ENCODE peak calls at places on chromosomes 3 and 15, in four cellular contexts. P is uterus, H is caudate nucleus, E is tibial artery. A is an unnamed sample.

GRCh38 chr3:116863842-116864626 is 154.5 kb downstream of the TUSC7 start:
- DNase-seq in H (peak), E (no peak), P (no peak), A (peak)

GRCh38 chr3:182606905-182607504 is 186.3 kb upstream of the ATP11B start:
- DNase-seq in H (no peak), E (no peak), P (no peak), A (no peak)

GRCh38 chr3:33074217-33075067 is 22.5 kb downstream of the GLB1 start:
- DNase-seq in P (no peak), H (peak), E (peak), A (peak)

GRCh38 chr15:91128028-91128427 is 28.0 kb downstream of the SV2B start:
- DNase-seq in P (no peak), H (peak), E (no peak), A (no peak)

GRCh38 chr15:55742498-55742926 is 440 bp downstream of the PRTG start:
- DNase-seq in H (peak), E (no peak), P (peak), A (no peak)

GRCh38 chr3:37132334-37132733 is 42.0 kb downstream of the LRRFIP2 start:
- DNase-seq in H (no peak), P (no peak), E (no peak), A (no peak)

GRCh38 chr3:128237348-128238099 is 84.2 kb downstream of the EEFSEC start:
- DNase-seq in E (no peak), H (no peak), P (no peak), A (no peak)

GRCh38 chr3:10964537-10965167 is 27.9 kb upstream of the SLC6A1 start:
- DNase-seq in E (no peak), P (no peak), H (no peak), A (peak)

GRCh38 chr3:66851894-66852613 is 146.1 kb upstream of the KBTBD8 start:
- DNase-seq in H (no peak), E (no peak), P (no peak), A (no peak)

GRCh38 chr3:10581251-10581650 is 75.9 kb upstream of the ATP2B2 start:
- DNase-seq in H (no peak), E (no peak), P (peak), A (no peak)

GRCh38 chr3:16101295-16102186 is 72.9 kb upstream of the GALNT15 start:
- DNase-seq in E (no peak), H (peak), P (no peak), A (no peak)

GRCh38 chr3:45277636-45278035 is 51.5 kb upstream of the TMEM158 start:
- DNase-seq in H (no peak), E (no peak), P (no peak), A (no peak)

GRCh38 chr3:168467085-168467714 is 371.5 kb upstream of the GOLIM4 start:
- DNase-seq in H (no peak), P (no peak), E (no peak), A (peak)

GRCh38 chr15:71649894-71650293 is 160.5 kb upstream of the NR2E3 start:
- DNase-seq in H (no peak), P (no peak), E (no peak), A (no peak)

GRCh38 chr15:73951044-73951561 is 24.8 kb downstream of the LOXL1 start:
- DNase-seq in E (peak), P (peak), H (peak), A (peak)

GRCh38 chr3:17090271-17090992 is 205.7 kb downstream of the PLCL2 start:
- DNase-seq in H (no peak), E (no peak), P (no peak), A (no peak)

A was measured in iPS-NIHi11.